ENCODE peak calls at places on chromosomes 7 and 10, in nine cellular contexts. F is suprapubic skin; G is NCI-H2081 treated with DMSO at 0.1 percent for 48 hours; D is stimulated activated naive B cell treated with anti-CD40 and anti-IgM and Interleukin-4, amounts not matched to agents 10 μg/mL and 1 μg/mL and 100 μg/mL, for 72 hours; Q is stimulated activated CD8-positive, alpha-beta memory T cell treated with anti-CD3 and anti-CD28 coated beads, Interleukin-12 subunit alpha, Interleukin-12 subunit beta, amount 100 ng/mL, for 4 hours; Y is iris pigment epithelial cell; A is NCI-H1105; E is HCT116; B is activated naive CD4-positive, alpha-beta T cell treated with anti-CD3 and anti-CD28 coated beads for 36 hours. C is an unnamed sample.

GRCh38 chr10:71697938-71698709 is 21.5 kb downstream of the C10orf105 start:
- DNase-seq in E (no peak), G (no peak), Y (no peak), D (no peak), Q (peak), F (no peak), B (no peak), A (no peak), C (no peak)

GRCh38 chr7:104207348-104207730 is 474 bp downstream of the ORC5 start:
- DNase-seq in F (no peak), A (no peak), B (peak), G (no peak), E (no peak), Q (no peak), D (no peak), Y (peak), C (no peak)

GRCh38 chr10:117131390-117132327 is 6.4 kb downstream of the VAX1 start:
- DNase-seq in Y (no peak), A (no peak), D (no peak), E (no peak), F (no peak), G (no peak), Q (no peak), B (no peak), C (no peak)

GRCh38 chr7:65230231-65230630 is 143.4 kb upstream of the ZNF92 start:
- DNase-seq in Y (no peak), F (no peak), E (no peak), D (no peak), B (no peak), Q (no peak), A (no peak), G (no peak), C (no peak)

GRCh38 chr10:96850113-96850512 is 18.0 kb downstream of the LCOR start:
- DNase-seq in G (no peak), D (no peak), B (no peak), Q (no peak), F (no peak), A (no peak), Y (no peak), E (no peak), C (no peak)

GRCh38 chr10:124450010-124450782 is at the start of gene NKX1-2:
- DNase-seq in Q (no peak), E (peak), D (no peak), G (no peak), A (peak), B (peak), F (no peak), Y (no peak), C (no peak)

GRCh38 chr7:34128762-34129161 is 223.4 kb downstream of the BMPER start:
- DNase-seq in Q (no peak), B (no peak), Y (no peak), G (no peak), A (no peak), D (no peak), E (no peak), F (no peak), C (no peak)

GRCh38 chr7:87505557-87506242 is 30.2 kb upstream of the ABCB4 start:
- DNase-seq in E (no peak), G (no peak), A (no peak), D (no peak), F (no peak), B (no peak), Y (no peak), Q (no peak), C (no peak)

GRCh38 chr10:99365761-99366160 is 36.6 kb downstream of the CNNM1 start:
- DNase-seq in F (no peak), B (no peak), A (no peak), G (no peak), Y (no peak), E (no peak), Q (no peak), D (no peak), C (no peak)

GRCh38 chr7:91949221-91950009 is 8.8 kb downstream of the AKAP9 start:
- DNase-seq in B (no peak), D (no peak), F (no peak), Y (peak), A (no peak), Q (no peak), E (no peak), G (no peak), C (no peak)

GRCh38 chr7:55326079-55326847 is 38.9 kb upstream of the LANCL2 start:
- DNase-seq in Y (no peak), B (no peak), A (no peak), G (no peak), E (no peak), D (no peak), Q (no peak), F (no peak), C (no peak)

GRCh38 chr10:105409370-105409769 is 768.3 kb downstream of the SORCS3 start:
- DNase-seq in Y (no peak), F (no peak), E (no peak), D (no peak), G (no peak), A (no peak), B (no peak), Q (no peak), C (no peak)

GRCh38 chr10:14838582-14839304 is 637 bp downstream of the HSPA14 start:
- DNase-seq in B (peak), D (peak), A (no peak), E (no peak), Q (peak), F (peak), G (no peak), Y (peak), C (peak)

GRCh38 chr7:124084024-124084423 is 51.2 kb upstream of the TMEM229A start:
- DNase-seq in D (no peak), Y (no peak), G (no peak), Q (no peak), F (no peak), B (no peak), A (no peak), E (no peak), C (no peak)

GRCh38 chr7:22791204-22792158 is 31.2 kb downstream of the TOMM7 start:
- DNase-seq in G (no peak), E (no peak), B (no peak), A (no peak), Q (no peak), Y (peak), D (no peak), F (no peak), C (no peak)

GRCh38 chr10:3239066-3239919 is 66.7 kb upstream of the PITRM1 start:
- DNase-seq in D (peak), E (peak), G (peak), Q (peak), F (peak), A (no peak), Y (peak), B (peak), C (peak)

GRCh38 chr10:96413151-96413787 is 54.5 kb upstream of the OPALIN start:
- DNase-seq in B (no peak), Y (no peak), A (no peak), E (no peak), F (no peak), D (no peak), G (no peak), Q (no peak), C (no peak)

C was measured in aorta.